ENCODE peak calls at places on chromosomes 5 and 9, in ten cellular contexts. D, X, A, I, U, G, Q, H, S and N are unnamed samples.

GRCh38 chr9:91572044-91572443 is 148.4 kb upstream of the NFIL3 start:
- DNase-seq in A (no peak), H (peak), X (no peak), U (peak), S (no peak), Q (peak), I (no peak), D (no peak), G (no peak), N (peak)

GRCh38 chr5:180287868-180288267 is 4.0 kb downstream of the MAPK9 start:
- DNase-seq in Q (no peak), H (no peak), X (no peak), S (no peak), I (no peak), D (peak), G (no peak), U (peak), A (no peak), N (no peak)

GRCh38 chr9:76419782-76420380 is 25.7 kb upstream of the RFK start:
- DNase-seq in U (peak), S (peak), G (no peak), I (no peak), A (no peak), D (peak), X (no peak), Q (no peak), H (no peak), N (peak)

GRCh38 chr9:131650254-131650653 is 89.6 kb downstream of the RAPGEF1 start:
- DNase-seq in H (peak), S (no peak), Q (peak), A (no peak), U (no peak), I (no peak), X (no peak), D (no peak), G (no peak), N (peak)

GRCh38 chr5:57383093-57383861 is 99.3 kb downstream of the ACTBL2 start:
- DNase-seq in A (no peak), D (peak), H (peak), I (no peak), S (peak), Q (peak), G (no peak), U (no peak), X (no peak), N (peak)

GRCh38 chr9:84238652-84239051 is 101.9 kb downstream of the SLC28A3 start:
- DNase-seq in H (no peak), D (no peak), I (no peak), Q (peak), A (no peak), X (no peak), S (peak), G (no peak), U (no peak), N (no peak)

GRCh38 chr9:112700080-112700479 is 17.8 kb downstream of the INIP start:
- DNase-seq in Q (no peak), I (no peak), S (no peak), D (no peak), H (peak), U (no peak), A (no peak), X (no peak), G (no peak), N (no peak)

GRCh38 chr5:151619812-151620462 is 28.8 kb upstream of the FAT2 start:
- DNase-seq in S (no peak), D (no peak), X (no peak), Q (no peak), A (no peak), H (no peak), U (no peak), I (peak), G (no peak), N (peak)

GRCh38 chr5:28403846-28404245 is 1365.5 kb upstream of the CDH9 start:
- DNase-seq in A (no peak), S (no peak), D (no peak), U (no peak), I (peak), X (no peak), H (no peak), Q (no peak), G (no peak), N (no peak)

GRCh38 chr9:126667190-126668055 is 53.7 kb downstream of the LMX1B start:
- DNase-seq in H (no peak), I (no peak), Q (no peak), S (no peak), U (no peak), G (no peak), D (peak), X (no peak), A (no peak), N (no peak)

GRCh38 chr9:137176302-137177182 is 4.7 kb upstream of the TMEM210 start:
- DNase-seq in A (no peak), H (peak), X (no peak), Q (peak), G (no peak), U (peak), S (peak), I (peak), D (no peak), N (peak)

GRCh38 chr9:137217276-137218211 is 4.5 kb downstream of the RNF208 start:
- DNase-seq in X (no peak), H (no peak), G (no peak), U (peak), I (peak), Q (no peak), A (peak), D (no peak), S (no peak), N (peak)

GRCh38 chr5:945691-946541 is 53.2 kb downstream of the TRIP13 start:
- DNase-seq in I (no peak), S (no peak), Q (no peak), D (peak), X (no peak), A (no peak), G (no peak), H (no peak), U (no peak), N (no peak)

GRCh38 chr5:171667341-171668096 is 118.1 kb upstream of the SMIM23 start:
- DNase-seq in S (no peak), A (peak), G (peak), I (peak), Q (peak), D (peak), H (peak), U (no peak), X (no peak), N (peak)

GRCh38 chr9:136007906-136008692 is 46.9 kb upstream of the UBAC1 start:
- DNase-seq in A (no peak), Q (peak), S (no peak), D (no peak), U (no peak), G (no peak), H (peak), X (no peak), I (no peak), N (peak)

DNA sequence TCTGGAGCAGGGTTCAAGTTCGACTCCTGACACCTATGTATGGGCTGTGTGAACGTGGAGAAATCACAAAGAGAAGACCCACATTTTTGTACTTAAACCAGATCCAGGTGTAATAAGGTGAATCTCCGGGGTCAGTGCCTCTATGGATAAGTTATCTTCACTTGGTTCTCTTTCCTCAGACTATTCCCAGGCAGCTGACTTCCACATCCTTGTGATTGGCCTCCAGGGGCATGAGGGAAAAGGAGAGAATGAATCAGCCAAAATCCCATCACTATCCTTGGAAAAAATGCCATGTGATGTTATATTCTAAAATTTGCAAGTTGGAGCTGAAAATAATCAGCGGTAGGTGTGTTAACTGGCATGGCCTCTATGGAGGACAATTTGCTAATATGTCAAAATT is 37.2 kb downstream of the ZNF622 start:
- DNase-seq in Q (no peak), D (no peak), U (no peak), H (no peak), G (no peak), A (no peak), I (no peak), S (no peak), X (no peak), N (no peak)
- TF ChIP-seq CTCF in Q (no peak), D (peak), U (no peak), H (no peak), G (no peak), A (no peak), I (peak), S (no peak), X (no peak), N (no peak)

GRCh38 chr9:90047828-90048227 is 443.0 kb downstream of the GADD45G start:
- DNase-seq in G (no peak), S (no peak), D (no peak), U (no peak), X (no peak), A (no peak), I (no peak), H (no peak), Q (no peak), N (no peak)

GRCh38 chr9:90046317-90046861 is 441.6 kb downstream of the GADD45G start:
- DNase-seq in I (no peak), G (no peak), Q (no peak), D (no peak), U (no peak), H (no peak), S (no peak), A (no peak), X (no peak), N (no peak)

GRCh38 chr9:90038778-90039177 is 434.0 kb downstream of the GADD45G start:
- DNase-seq in U (no peak), Q (no peak), S (no peak), X (no peak), H (no peak), D (no peak), I (no peak), G (no peak), A (no peak), N (no peak)

GRCh38 chr9:90044263-90044662 is 439.5 kb downstream of the GADD45G start:
- DNase-seq in U (no peak), I (no peak), D (no peak), X (no peak), A (no peak), G (no peak), Q (no peak), H (no peak), S (no peak), N (no peak)

DNA sequence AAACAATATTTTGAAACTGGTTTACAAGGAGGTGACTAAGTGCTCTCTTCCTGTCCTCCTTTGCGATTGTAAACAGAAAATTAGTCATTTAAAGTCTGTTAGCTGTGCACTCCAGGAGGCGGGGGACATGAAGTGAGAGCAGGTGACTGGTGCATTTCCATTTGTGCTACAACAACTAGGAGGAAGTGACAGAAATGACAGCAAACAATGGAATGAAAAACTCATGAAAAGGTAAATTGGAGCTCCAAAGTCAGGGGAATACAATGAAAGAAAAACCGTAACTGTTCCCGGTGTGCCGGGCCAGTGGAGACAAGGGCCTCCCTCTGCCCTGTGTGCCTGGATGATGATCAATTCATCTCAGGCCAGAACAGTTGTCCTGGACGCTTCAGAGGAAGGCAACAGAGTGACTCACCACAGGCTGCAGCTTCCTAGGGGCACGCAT is 439.9 kb downstream of the GADD45G start:
- DNase-seq in Q (no peak), I (no peak), A (no peak), X (no peak), U (no peak), S (no peak), D (no peak), G (no peak), H (no peak), N (peak)
- H3K27ac ChIP-seq in Q (no peak), I (no peak), A (no peak), X (no peak), U (no peak), S (no peak), D (no peak), G (no peak), H (no peak), N (no peak)

GRCh38 chr9:7234144-7234543 is 476.4 kb downstream of the KDM4C start:
- DNase-seq in A (no peak), H (peak), G (no peak), X (no peak), Q (peak), U (peak), D (peak), I (peak), S (peak), N (no peak)
- TF ChIP-seq CTCF in A (no peak), H (peak), G (no peak), X (peak), Q (peak), U (peak), D (peak), I (peak), S (peak), N (peak)

DNA sequence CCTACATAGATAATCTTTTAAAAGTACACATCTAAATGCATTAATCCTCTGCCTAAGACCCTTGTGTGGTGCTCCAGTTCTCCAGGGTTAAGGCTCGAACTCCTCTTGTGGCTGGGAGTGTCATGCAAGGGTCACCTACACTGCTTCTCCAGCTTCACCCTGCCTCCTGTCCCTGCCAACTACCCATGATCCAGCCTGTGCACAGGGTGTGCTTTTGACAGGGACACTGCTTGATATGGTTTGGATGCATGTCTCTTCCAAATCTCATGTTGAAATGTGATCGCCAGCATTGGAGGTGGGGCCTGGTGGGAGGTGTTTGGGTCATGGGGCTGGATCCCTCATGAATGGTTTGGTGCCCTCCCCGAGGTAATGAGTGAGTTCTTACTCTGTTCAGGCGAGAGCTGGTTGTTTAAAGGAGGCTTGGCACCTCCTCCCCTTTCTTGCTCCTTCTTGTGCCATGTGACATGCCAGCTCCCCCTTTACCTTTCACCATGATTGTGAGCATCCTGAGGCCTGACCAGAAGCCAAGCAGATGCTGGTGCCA is 48.5 kb downstream of the SLC22A5 start:
- DNase-seq in G (no peak), X (no peak), U (no peak), H (no peak), A (no peak), I (no peak), S (no peak), Q (no peak), D (no peak), N (no peak)
- H3K27ac ChIP-seq in G (peak), X (no peak), U (no peak), H (no peak), A (no peak), I (no peak), S (no peak), Q (no peak), D (no peak), N (peak)

DNA sequence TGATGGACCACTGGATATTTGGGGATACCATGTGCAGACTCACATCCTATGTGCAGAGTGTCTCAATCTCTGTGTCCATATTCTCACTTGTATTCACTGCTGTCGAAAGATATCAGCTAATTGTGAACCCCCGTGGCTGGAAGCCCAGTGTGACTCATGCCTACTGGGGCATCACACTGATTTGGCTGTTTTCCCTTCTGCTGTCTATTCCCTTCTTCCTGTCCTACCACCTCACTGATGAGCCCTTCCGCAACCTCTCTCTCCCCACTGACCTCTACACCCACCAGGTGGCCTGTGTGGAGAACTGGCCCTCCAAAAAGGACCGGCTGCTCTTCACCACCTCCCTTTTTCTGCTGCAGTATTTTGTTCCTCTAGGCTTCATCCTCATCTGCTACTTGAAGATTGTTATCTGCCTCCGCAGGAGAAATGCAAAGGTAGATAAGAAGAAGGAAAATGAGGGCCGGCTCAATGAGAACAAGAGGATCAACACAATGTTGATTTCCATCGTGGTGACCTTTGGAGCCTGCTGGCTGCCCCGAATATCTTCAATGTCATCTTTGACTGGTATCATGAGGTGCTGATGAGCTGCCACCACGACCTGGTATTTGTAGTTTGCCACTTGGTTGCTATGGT is 54.5 kb upstream of the HNRNPA0 start:
- DNase-seq in A (no peak), G (no peak), H (no peak), X (no peak), U (no peak), D (no peak), I (no peak), Q (no peak), S (no peak), N (peak)
- TF ChIP-seq CTCF in A (no peak), G (no peak), H (no peak), X (no peak), U (no peak), D (no peak), I (no peak), Q (no peak), S (no peak), N (no peak)

GRCh38 chr9:124284237-124284831 is 26.6 kb downstream of the NEK6 start:
- DNase-seq in G (no peak), S (no peak), X (no peak), D (no peak), H (peak), Q (peak), A (no peak), I (no peak), U (no peak), N (no peak)

GRCh38 chr9:124284940-124285441 is 27.2 kb downstream of the NEK6 start:
- DNase-seq in U (no peak), G (peak), I (no peak), D (no peak), H (peak), Q (peak), A (peak), S (no peak), X (no peak), N (no peak)

GRCh38 chr9:124281934-124282351 is 24.2 kb downstream of the NEK6 start:
- DNase-seq in G (no peak), I (no peak), D (no peak), X (no peak), A (no peak), Q (no peak), U (no peak), S (no peak), H (no peak), N (no peak)

GRCh38 chr9:124283232-124283814 is 25.6 kb downstream of the NEK6 start:
- DNase-seq in I (no peak), S (no peak), X (no peak), A (no peak), Q (no peak), U (no peak), G (no peak), H (no peak), D (no peak), N (no peak)

GRCh38 chr9:124282442-124283231 is 24.9 kb downstream of the NEK6 start:
- DNase-seq in G (peak), Q (peak), X (no peak), S (no peak), A (peak), I (no peak), U (no peak), D (no peak), H (peak), N (no peak)
- H3K27ac ChIP-seq in G (peak), Q (peak), X (peak), S (no peak), A (peak), I (no peak), U (no peak), D (no peak), H (peak), N (peak)